ENCODE peak calls at places on chromosomes 7 and 10, in eight cellular contexts. J, P, O, Q, U, C, A and V are unnamed samples.

GRCh38 chr10:48209246-48209645 is 65.2 kb downstream of the FRMPD2 start:
- DNase-seq in P (no peak), J (no peak), O (no peak), C (no peak), U (no peak), A (no peak), Q (no peak), V (no peak)

GRCh38 chr10:10528563-10528910 is 489.1 kb upstream of the CELF2 start:
- DNase-seq in A (no peak), Q (no peak), C (no peak), J (no peak), P (no peak), U (no peak), O (no peak), V (no peak)

GRCh38 chr7:97021443-97022261 is 3.0 kb downstream of the DLX5 start:
- DNase-seq in C (no peak), O (no peak), Q (no peak), P (no peak), J (no peak), A (no peak), U (no peak), V (no peak)

GRCh38 chr10:95559466-95559865 is 1.7 kb downstream of the SORBS1 start:
- DNase-seq in Q (no peak), O (peak; percentile 85), C (no peak), U (no peak), A (no peak), P (no peak), J (peak; percentile 33), V (no peak)

GRCh38 chr10:103793920-103794883 is 61.2 kb downstream of the SH3PXD2A start:
- DNase-seq in U (no peak), J (no peak), A (peak; percentile 16), O (peak; percentile 77), P (peak; percentile 99), Q (peak; percentile 88), C (peak; percentile 65), V (no peak)

GRCh38 chr7:51227861-51228260 is 88.7 kb downstream of the COBL start:
- DNase-seq in Q (no peak), A (no peak), C (no peak), J (no peak), U (no peak), O (no peak), P (no peak), V (no peak)

GRCh38 chr10:33376976-33377657 is 42.6 kb upstream of the NRP1 start:
- DNase-seq in O (no peak), A (no peak), C (no peak), U (no peak), P (no peak), Q (no peak), J (no peak), V (no peak)

GRCh38 chr10:25974897-25975459 is 40.9 kb downstream of the MYO3A start:
- DNase-seq in J (no peak), C (no peak), A (no peak), P (no peak), U (peak; percentile 3), O (no peak), Q (no peak), V (no peak)

GRCh38 chr10:12542271-12542670 is 192.9 kb downstream of the CAMK1D start:
- DNase-seq in U (no peak), A (no peak), J (no peak), O (no peak), P (no peak), C (no peak), Q (no peak), V (no peak)

GRCh38 chr10:132471484-132471883 is 66.1 kb upstream of the INPP5A start:
- DNase-seq in U (no peak), C (no peak), J (no peak), O (no peak), Q (peak; percentile 5), A (no peak), P (no peak), V (no peak)

GRCh38 chr7:47255007-47255406 is 326.9 kb downstream of the TNS3 start:
- DNase-seq in J (no peak), A (no peak), P (no peak), C (no peak), U (no peak), O (no peak), Q (no peak), V (no peak)

GRCh38 chr7:47253650-47254080 is 328.2 kb downstream of the TNS3 start:
- DNase-seq in P (no peak), C (peak; percentile 69), A (peak; percentile 41), Q (peak; percentile 28), J (peak; percentile 77), U (no peak), O (peak; percentile 78), V (peak; percentile 71)

GRCh38 chr7:47255441-47255840 is 326.5 kb downstream of the TNS3 start:
- DNase-seq in A (no peak), J (no peak), U (no peak), O (no peak), Q (no peak), C (no peak), P (no peak), V (no peak)

GRCh38 chr7:47252706-47253105 is 329.2 kb downstream of the TNS3 start:
- DNase-seq in Q (no peak), U (no peak), A (no peak), P (no peak), C (no peak), O (no peak), J (no peak), V (no peak)

DNA sequence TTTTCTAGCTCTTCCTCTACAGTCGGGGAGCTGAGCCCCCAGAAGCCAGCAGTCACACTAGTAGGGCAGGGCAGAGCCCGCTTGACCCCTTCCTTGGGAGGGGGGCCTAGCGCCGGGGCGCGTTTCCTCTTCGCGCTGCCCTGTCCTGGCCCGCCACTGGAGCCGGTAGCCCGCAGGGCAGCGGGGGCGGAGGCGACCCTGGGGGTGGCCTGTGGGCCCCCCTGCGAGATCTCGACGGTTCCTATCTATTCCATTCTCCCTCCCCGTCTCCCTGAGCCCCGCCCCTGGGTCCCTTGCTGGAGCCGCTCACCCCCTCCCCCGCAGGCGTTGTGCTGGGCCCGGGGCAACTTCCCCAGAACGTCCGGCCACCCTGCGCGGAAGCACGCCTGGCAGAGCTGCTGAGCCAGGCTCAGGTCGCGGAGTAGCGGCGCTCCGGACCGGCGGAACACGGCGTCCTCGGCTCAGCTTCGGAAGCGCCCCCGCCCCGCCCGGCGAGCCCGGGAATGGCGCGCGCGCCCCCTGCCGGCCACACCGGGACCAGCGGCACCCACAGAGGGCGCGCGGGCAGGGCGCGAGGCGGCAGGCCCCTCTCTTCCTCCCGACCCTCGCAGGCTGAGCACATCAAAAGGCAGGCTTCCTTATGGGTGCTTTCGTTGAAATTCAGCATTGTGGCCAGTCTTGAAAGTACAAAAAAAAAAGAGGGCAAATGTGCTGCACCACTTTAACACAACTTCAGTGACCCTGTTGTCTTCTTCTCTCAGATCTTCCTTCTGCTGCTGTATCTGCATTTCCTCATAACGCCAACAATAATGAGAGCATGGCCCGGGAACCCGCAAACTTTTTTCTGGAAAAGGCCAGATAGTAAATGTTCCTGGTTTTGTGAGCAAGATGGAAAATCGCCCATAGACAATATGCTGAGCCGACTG is 327.6 kb downstream of the TNS3 start:
- DNase-seq in J (peak; percentile 98), P (peak; percentile 20), A (peak; percentile 73), O (peak; percentile 91), U (peak; percentile 54), C (peak; percentile 74), Q (peak; percentile 82), V (peak; percentile 86)
- TF ChIP-seq EP300 in J (no peak), P (no peak), A (no peak), O (no peak), U (no peak), C (no peak), Q (no peak), V (no peak)

GRCh38 chr10:127563718-127564553 is 14.8 kb downstream of the NPS start:
- DNase-seq in C (peak; percentile 15), Q (peak; percentile 21), U (no peak), P (no peak), A (no peak), J (peak; percentile 61), O (no peak), V (no peak)
- TF ChIP-seq EP300 in C (no peak), Q (no peak), U (no peak), P (no peak), A (no peak), J (no peak), O (no peak), V (no peak)

DNA sequence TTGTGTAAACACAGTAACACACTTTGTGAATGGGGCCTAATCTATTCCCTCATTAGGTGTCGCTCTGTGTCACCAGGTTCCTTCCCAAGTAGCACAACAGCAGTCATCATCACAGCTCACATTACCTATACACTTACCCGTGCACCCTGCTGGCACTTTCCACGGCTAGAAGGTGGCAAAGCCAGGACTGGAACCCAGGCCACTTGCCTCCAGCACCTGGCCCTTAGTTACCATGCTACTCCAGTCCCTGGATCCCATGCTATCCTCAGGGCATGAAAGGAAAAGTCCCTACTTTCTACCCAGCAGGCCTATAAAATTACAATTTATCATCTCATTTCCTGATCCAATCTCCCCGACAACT is 18.4 kb downstream of the SMURF1 start:
- DNase-seq in U (no peak), O (no peak), Q (no peak), J (no peak), C (no peak), P (no peak), A (no peak), V (no peak)
- TF ChIP-seq EP300 in U (no peak), O (no peak), Q (no peak), J (no peak), C (no peak), P (no peak), A (no peak), V (no peak)

GRCh38 chr10:13837966-13838365 is 251.2 kb downstream of the PRPF18 start:
- DNase-seq in C (no peak), A (no peak), Q (no peak), P (no peak), U (no peak), O (no peak), J (no peak), V (no peak)

GRCh38 chr10:13830385-13830784 is 243.6 kb downstream of the PRPF18 start:
- DNase-seq in U (no peak), P (no peak), A (no peak), J (no peak), O (no peak), Q (no peak), C (no peak), V (no peak)

GRCh38 chr10:13831711-13832110 is 244.9 kb downstream of the PRPF18 start:
- DNase-seq in O (peak; percentile 32), P (no peak), U (no peak), C (no peak), A (no peak), Q (no peak), J (no peak), V (no peak)

GRCh38 chr10:13839030-13839429 is 252.3 kb downstream of the PRPF18 start:
- DNase-seq in U (no peak), O (no peak), P (no peak), J (no peak), C (no peak), Q (no peak), A (no peak), V (no peak)

DNA sequence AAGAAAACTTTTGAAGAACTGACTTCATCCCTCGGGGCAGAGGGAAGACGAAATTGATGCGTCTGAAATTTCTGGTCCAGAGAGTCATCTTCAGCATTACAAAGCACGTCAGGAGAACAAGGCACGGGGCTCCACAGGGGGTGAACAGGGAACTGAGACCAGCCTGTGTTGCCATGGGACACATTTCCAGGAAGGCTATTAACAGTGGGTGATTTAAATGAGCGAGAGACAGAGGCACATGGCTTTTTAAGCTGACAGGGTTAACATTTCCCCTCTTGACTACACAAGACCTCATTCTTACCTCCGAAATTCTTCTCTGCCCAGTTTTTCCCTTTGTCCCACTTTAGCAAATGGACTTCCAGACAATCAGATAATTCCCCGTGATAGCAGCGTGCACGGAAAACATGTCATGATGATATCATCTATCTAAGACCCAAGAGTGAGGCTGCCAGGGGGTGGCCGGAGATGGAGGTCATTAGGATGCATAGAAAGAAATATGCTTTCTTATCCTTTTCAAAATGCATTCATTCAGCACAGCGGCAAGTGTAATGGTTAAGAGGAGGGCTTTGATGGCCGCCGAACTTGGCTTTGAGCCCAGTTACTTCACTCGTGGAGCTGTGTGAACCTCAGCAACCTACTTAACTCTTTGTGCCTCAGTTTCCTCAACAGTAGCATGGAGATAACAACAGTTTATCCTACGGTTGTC is 248.0 kb downstream of the PRPF18 start:
- DNase-seq in A (peak; percentile 49), C (no peak), P (no peak), U (no peak), Q (peak; percentile 22), O (peak; percentile 56), J (peak; percentile 65), V (no peak)
- TF ChIP-seq EP300 in A (peak; percentile 68), C (no peak), P (no peak), U (no peak), Q (no peak), O (no peak), J (peak; percentile 80), V (no peak)